ENCODE peak calls at places on chromosomes 3 and 15, in ten cellular contexts. O is activated CD8-positive, alpha-beta memory T cell treated with anti-CD3 and anti-CD28 coated beads for 24 hours; J is NCI-H345; G is AG09319; W is GM03348; N is hypothalamus; D is naive thymus-derived CD4-positive, alpha-beta T cell; R is AML-193; S is lung; V is astrocyte of the hippocampus. U is an unnamed sample.

GRCh38 chr15:43187544-43188155 is 2.4 kb downstream of the CCNDBP1 start:
- DNase-seq in O (no peak), J (peak; percentile 17), S (no peak), W (peak; percentile 66), V (peak; percentile 66), N (no peak), G (peak; percentile 30), R (peak; percentile 82), D (no peak), U (no peak)

GRCh38 chr3:177904661-177905060 is 631.6 kb upstream of the KCNMB2 start:
- DNase-seq in O (no peak), V (peak; percentile 64), S (no peak), R (no peak), J (no peak), W (peak; percentile 35), D (no peak), G (peak; percentile 45), N (no peak), U (no peak)

GRCh38 chr3:133944181-133944580 is 48.5 kb upstream of the RAB6B start:
- DNase-seq in D (no peak), O (no peak), V (peak; percentile 57), S (no peak), G (no peak), J (no peak), W (no peak), R (no peak), N (no peak), U (no peak)

GRCh38 chr3:56795097-56795806 is 6.5 kb downstream of the ARHGEF3 start:
- DNase-seq in G (no peak), O (peak; percentile 35), V (no peak), D (no peak), J (no peak), N (no peak), W (no peak), R (no peak), S (peak; percentile 42), U (no peak)

GRCh38 chr15:76062282-76062681 is 2.5 kb downstream of the TMEM266 start:
- DNase-seq in J (no peak), D (no peak), V (no peak), W (no peak), G (no peak), N (no peak), R (no peak), S (no peak), O (no peak), U (no peak)

GRCh38 chr3:111667621-111668239 is 72.6 kb upstream of the ZBED2 start:
- DNase-seq in R (peak; percentile 100), N (no peak), D (peak; percentile 47), S (peak; percentile 33), O (peak; percentile 71), J (no peak), V (no peak), W (no peak), G (no peak), U (no peak)

GRCh38 chr15:62895139-62895866 is 147.2 kb upstream of the TPM1 start:
- DNase-seq in N (no peak), W (peak; percentile 19), O (no peak), R (no peak), J (no peak), G (no peak), V (peak; percentile 72), S (no peak), D (no peak), U (no peak)

GRCh38 chr3:197042539-197042938 is 12.9 kb upstream of the MELTF start:
- DNase-seq in S (no peak), J (no peak), W (no peak), G (no peak), D (no peak), R (no peak), O (no peak), V (no peak), N (no peak), U (no peak)

GRCh38 chr3:170614214-170614966 is 28.5 kb upstream of the SLC7A14 start:
- DNase-seq in D (no peak), J (no peak), S (peak; percentile 44), N (no peak), V (peak; percentile 81), R (peak; percentile 29), O (no peak), G (peak; percentile 50), W (peak; percentile 86), U (peak; percentile 10)

GRCh38 chr3:13102386-13103345 is 29.4 kb upstream of the IQSEC1 start:
- DNase-seq in S (no peak), D (no peak), N (no peak), O (no peak), G (no peak), V (no peak), R (no peak), W (no peak), J (no peak), U (no peak)

GRCh38 chr3:13200951-13201350 is 127.7 kb upstream of the IQSEC1 start:
- DNase-seq in G (no peak), R (no peak), J (no peak), S (no peak), D (no peak), N (no peak), W (no peak), O (no peak), V (peak; percentile 42), U (no peak)

GRCh38 chr15:49225572-49226281 is 55.7 kb downstream of the GALK2 start:
- DNase-seq in S (no peak), W (no peak), G (no peak), O (no peak), N (no peak), D (no peak), V (peak; percentile 50), R (no peak), J (no peak), U (no peak)

GRCh38 chr3:13455644-13456043 is 24.5 kb upstream of the HDAC11 start:
- DNase-seq in D (no peak), N (no peak), O (no peak), J (no peak), V (no peak), R (no peak), S (no peak), W (no peak), G (no peak), U (no peak)

GRCh38 chr15:99447497-99448371 is 118.0 kb upstream of the MEF2A start:
- DNase-seq in J (peak; percentile 5), W (peak; percentile 4), R (no peak), S (no peak), N (no peak), D (peak; percentile 21), O (peak; percentile 64), V (no peak), G (no peak), U (no peak)

GRCh38 chr15:66096711-66097058 is 156.9 kb downstream of the MEGF11 start:
- DNase-seq in D (no peak), J (no peak), W (no peak), G (no peak), S (no peak), V (no peak), N (no peak), R (no peak), O (no peak), U (no peak)

GRCh38 chr3:41434781-41435180 is 235.5 kb downstream of the CTNNB1 start:
- DNase-seq in O (no peak), J (no peak), W (no peak), D (no peak), R (no peak), S (no peak), N (no peak), V (peak; percentile 60), G (no peak), U (no peak)

GRCh38 chr3:3119393-3119851 is 7.3 kb upstream of the TRNT1 start:
- DNase-seq in V (no peak), R (no peak), W (peak; percentile 11), D (no peak), G (no peak), J (no peak), O (no peak), S (no peak), N (no peak), U (no peak)

GRCh38 chr3:72957303-72957702 is 39.3 kb upstream of the PPP4R2 start:
- DNase-seq in G (no peak), D (no peak), J (no peak), O (no peak), V (no peak), S (no peak), R (no peak), N (peak; percentile 69), W (no peak), U (no peak)

GRCh38 chr15:72375501-72375845 is 341 bp downstream of the HEXA start:
- DNase-seq in R (peak; percentile 42), V (no peak), O (no peak), G (no peak), N (no peak), J (no peak), W (peak; percentile 40), D (no peak), S (peak; percentile 75), U (no peak)

GRCh38 chr3:137766069-137766960 is 2.2 kb downstream of the SOX14 start:
- DNase-seq in V (no peak), S (no peak), D (no peak), N (no peak), W (no peak), G (no peak), R (no peak), O (no peak), J (no peak), U (no peak)

GRCh38 chr3:50204804-50205718 is at the start of gene SLC38A3:
- DNase-seq in D (no peak), J (peak; percentile 6), W (peak; percentile 39), V (peak; percentile 58), O (peak; percentile 68), G (no peak), S (no peak), R (no peak), N (peak; percentile 49), U (no peak)

GRCh38 chr15:81256916-81257315 is 60.2 kb downstream of the IL16 start:
- DNase-seq in W (peak; percentile 72), G (no peak), S (no peak), D (no peak), R (peak; percentile 25), V (peak; percentile 57), O (no peak), J (no peak), N (no peak), U (no peak)

GRCh38 chr3:149480326-149481017 is 6.0 kb downstream of the TM4SF4 start:
- DNase-seq in N (peak; percentile 32), W (peak; percentile 88), D (peak; percentile 28), V (peak; percentile 92), R (peak; percentile 91), J (peak; percentile 38), O (peak; percentile 59), S (peak; percentile 87), G (peak; percentile 53), U (peak; percentile 62)

GRCh38 chr3:194249323-194250103 is 101.6 kb downstream of the CPN2 start:
- DNase-seq in G (no peak), V (no peak), W (no peak), O (peak; percentile 45), J (no peak), D (no peak), N (no peak), S (no peak), R (no peak), U (no peak)

GRCh38 chr3:167742338-167742737 is 6.8 kb downstream of the SERPINI1 start:
- DNase-seq in R (no peak), D (no peak), N (no peak), G (no peak), V (no peak), J (no peak), O (no peak), S (no peak), W (no peak), U (no peak)

GRCh38 chr3:86537171-86537570 is 453.8 kb downstream of the VGLL3 start:
- DNase-seq in S (no peak), O (no peak), N (no peak), V (no peak), D (no peak), J (no peak), R (no peak), W (no peak), G (no peak), U (no peak)

GRCh38 chr3:58576716-58577115 is 475 bp downstream of the FAM107A start:
- DNase-seq in R (no peak), D (no peak), S (no peak), G (no peak), N (no peak), J (no peak), V (no peak), W (no peak), O (no peak), U (no peak)

GRCh38 chr15:70532536-70533186 is 230.7 kb downstream of the UACA start:
- DNase-seq in G (no peak), D (no peak), V (no peak), O (peak; percentile 55), R (no peak), S (no peak), N (no peak), W (no peak), J (no peak), U (no peak)

U was measured in thoracic aorta.